ENCODE peak calls at places on chromosomes 7 and 10, in seven cellular contexts. W is NCI-H2081; B is Caco-2; R is tibial artery; M is activated naive CD4-positive, alpha-beta T cell; H is AG10803; V is AG08396. Y is an unnamed sample.

GRCh38 chr7:23679898-23680416 is at the start of gene FAM221A:
- DNase-seq in R (peak; percentile 95), W (peak; percentile 94), H (peak; percentile 52), M (peak; percentile 74), B (peak; percentile 91), V (peak; percentile 90), Y (peak; percentile 91)

GRCh38 chr10:1163204-1163660 is 107.0 kb downstream of the WDR37 start:
- DNase-seq in H (no peak), M (no peak), R (peak; percentile 53), V (no peak), W (no peak), B (no peak), Y (no peak)

GRCh38 chr7:83468251-83468739 is 180.6 kb downstream of the SEMA3E start:
- DNase-seq in B (peak; percentile 60), M (no peak), H (peak; percentile 97), W (peak; percentile 54), V (peak; percentile 82), R (peak; percentile 83), Y (peak; percentile 87)

GRCh38 chr7:44244282-44244681 is 43.5 kb downstream of the YKT6 start:
- DNase-seq in H (no peak), M (no peak), R (no peak), W (no peak), V (no peak), B (no peak), Y (peak; percentile 47)

GRCh38 chr7:46812047-46812672 is 769.8 kb downstream of the TNS3 start:
- DNase-seq in V (no peak), M (no peak), B (no peak), R (no peak), W (no peak), H (peak; percentile 47), Y (peak; percentile 46)

GRCh38 chr7:76071316-76072242 is 23.7 kb downstream of the MDH2 start:
- DNase-seq in W (no peak), M (no peak), B (no peak), V (no peak), R (no peak), H (peak; percentile 56), Y (no peak)

GRCh38 chr7:131010714-131011436 is 276.9 kb upstream of the KLF14 start:
- DNase-seq in R (no peak), W (no peak), H (peak; percentile 79), B (no peak), V (no peak), M (no peak), Y (peak; percentile 43)

GRCh38 chr7:2632717-2633537 is 1.1 kb downstream of the TTYH3 start:
- DNase-seq in B (no peak), W (peak; percentile 87), V (peak; percentile 58), R (peak; percentile 90), M (peak; percentile 22), H (peak; percentile 64), Y (peak; percentile 51)

GRCh38 chr10:131452926-131453771 is 141.6 kb upstream of the TCERG1L start:
- DNase-seq in B (no peak), H (no peak), V (no peak), W (no peak), M (no peak), R (peak; percentile 17), Y (no peak)

GRCh38 chr7:17774701-17775288 is 165.5 kb downstream of the SNX13 start:
- DNase-seq in W (no peak), H (no peak), R (no peak), V (no peak), B (no peak), M (no peak), Y (no peak)

GRCh38 chr7:12796397-12797136 is 109.1 kb downstream of the ARL4A start:
- DNase-seq in B (no peak), H (no peak), V (no peak), M (no peak), W (no peak), R (no peak), Y (no peak)

GRCh38 chr7:143416565-143417149 is 8.0 kb upstream of the EPHA1 start:
- DNase-seq in W (peak; percentile 42), R (no peak), M (no peak), H (peak; percentile 45), V (peak; percentile 73), B (no peak), Y (peak; percentile 62)

GRCh38 chr7:61576-62360 is 130.6 kb upstream of the FAM20C start:
- DNase-seq in R (no peak), V (no peak), B (peak; percentile 17), H (no peak), W (no peak), M (no peak), Y (no peak)

GRCh38 chr7:75663302-75663907 is 75.3 kb downstream of the HIP1 start:
- DNase-seq in R (no peak), H (peak; percentile 19), M (no peak), V (no peak), W (no peak), B (no peak), Y (no peak)

GRCh38 chr10:121949473-121949872 is 21.6 kb upstream of the ATE1 start:
- DNase-seq in B (no peak), H (no peak), W (no peak), V (no peak), R (no peak), M (no peak), Y (no peak)

GRCh38 chr10:125038637-125039036 is 96.7 kb downstream of the ZRANB1 start:
- DNase-seq in W (no peak), H (peak; percentile 28), B (no peak), R (peak; percentile 86), M (no peak), V (no peak), Y (no peak)

GRCh38 chr7:157495594-157495993 is 158.8 kb downstream of the DNAJB6 start:
- DNase-seq in V (no peak), W (no peak), B (no peak), R (no peak), M (no peak), H (no peak), Y (no peak)

GRCh38 chr7:133887459-133887858 is 239.7 kb upstream of the LRGUK start:
- DNase-seq in M (no peak), B (no peak), H (no peak), R (no peak), V (no peak), W (no peak), Y (no peak)

GRCh38 chr7:39540320-39540719 is 25.9 kb upstream of the YAE1 start:
- DNase-seq in R (no peak), V (no peak), B (peak; percentile 47), W (peak; percentile 29), H (no peak), M (no peak), Y (no peak)

GRCh38 chr10:73858750-73859439 is 15.5 kb downstream of the CAMK2G start:
- DNase-seq in M (no peak), W (no peak), R (no peak), H (no peak), B (no peak), V (no peak), Y (no peak)

GRCh38 chr10:26855186-26855585 is 5.6 kb downstream of the ABI1 start:
- DNase-seq in R (no peak), W (no peak), M (no peak), B (no peak), H (peak; percentile 33), V (no peak), Y (peak; percentile 19)

GRCh38 chr10:6667679-6668270 is 87.7 kb upstream of the PRKCQ start:
- DNase-seq in B (peak; percentile 53), W (peak; percentile 49), R (no peak), V (peak; percentile 34), M (no peak), H (peak; percentile 24), Y (peak; percentile 48)

GRCh38 chr7:13989138-13989943 is at the start of gene ETV1:
- DNase-seq in R (peak; percentile 82), M (no peak), V (peak; percentile 61), W (peak; percentile 80), H (peak; percentile 43), B (peak; percentile 48), Y (peak; percentile 70)

GRCh38 chr7:22814261-22815208 is 8.1 kb downstream of the TOMM7 start:
- DNase-seq in R (no peak), M (no peak), H (peak; percentile 42), W (no peak), V (peak; percentile 38), B (no peak), Y (peak; percentile 61)

GRCh38 chr7:85384376-85384775 is 197.5 kb upstream of the SEMA3D start:
- DNase-seq in V (no peak), H (no peak), B (no peak), W (no peak), M (no peak), R (no peak), Y (no peak)